ENCODE peak calls at places on chromosomes 16 and 17, in four cellular contexts. One of them, this sample, is unnamed.

GRCh38 chr16:78458588-78458987 is 359.1 kb downstream of the WWOX start:
- DNase-seq in HepG2: peak; percentile 28
- DNase-seq in neural progenitor cell: no peak
- DNase-seq in GM23248: no peak
- DNase-seq in this sample: no peak

GRCh38 chr17:16417896-16418683 is 2.7 kb downstream of the TRPV2 start:
- DNase-seq in HepG2: no peak
- DNase-seq in neural progenitor cell: no peak
- DNase-seq in GM23248: peak; percentile 70
- DNase-seq in this sample: no peak

GRCh38 chr16:77399066-77399465 is 35.8 kb downstream of the ADAMTS18 start:
- DNase-seq in HepG2: no peak
- DNase-seq in neural progenitor cell: no peak
- DNase-seq in GM23248: no peak
- DNase-seq in this sample: no peak

GRCh38 chr16:57999366-57999970 is 1.0 kb downstream of the ZNF319 start:
- DNase-seq in HepG2: peak; percentile 29
- DNase-seq in neural progenitor cell: peak; percentile 36
- DNase-seq in GM23248: peak; percentile 67
- DNase-seq in this sample: no peak

GRCh38 chr17:19705771-19706770 is 10.3 kb downstream of the SLC47A2 start:
- DNase-seq in HepG2: peak; percentile 45
- DNase-seq in neural progenitor cell: peak; percentile 70
- DNase-seq in GM23248: no peak
- DNase-seq in this sample: no peak

GRCh38 chr16:46853713-46854443 is 22.9 kb upstream of the C16orf87 start:
- DNase-seq in HepG2: peak; percentile 81
- DNase-seq in neural progenitor cell: peak; percentile 90
- DNase-seq in GM23248: peak; percentile 74
- DNase-seq in this sample: peak; percentile 50

GRCh38 chr17:10357768-10358167 is 15.0 kb downstream of the MYH13 start:
- DNase-seq in HepG2: no peak
- DNase-seq in neural progenitor cell: peak; percentile 52
- DNase-seq in GM23248: peak; percentile 7
- DNase-seq in this sample: no peak

GRCh38 chr17:4492762-4493561 is 5.7 kb upstream of the SPNS2 start:
- DNase-seq in HepG2: peak; percentile 61
- DNase-seq in neural progenitor cell: peak; percentile 90
- DNase-seq in GM23248: peak; percentile 27
- DNase-seq in this sample: no peak

GRCh38 chr17:6569391-6570302 is 13.3 kb upstream of the PITPNM3 start:
- DNase-seq in HepG2: no peak
- DNase-seq in neural progenitor cell: no peak
- DNase-seq in GM23248: no peak
- DNase-seq in this sample: no peak

GRCh38 chr16:52843386-52843785 is 209.3 kb downstream of the CHD9NB start:
- DNase-seq in HepG2: no peak
- DNase-seq in neural progenitor cell: no peak
- DNase-seq in GM23248: no peak
- DNase-seq in this sample: no peak

GRCh38 chr16:23286131-23286532 is 16.0 kb upstream of the SCNN1B start:
- DNase-seq in HepG2: no peak
- DNase-seq in neural progenitor cell: no peak
- DNase-seq in GM23248: peak; percentile 84
- DNase-seq in this sample: no peak

GRCh38 chr16:51393381-51394005 is 242.4 kb upstream of the SALL1 start:
- DNase-seq in HepG2: no peak
- DNase-seq in neural progenitor cell: no peak
- DNase-seq in GM23248: peak; percentile 69
- DNase-seq in this sample: no peak

GRCh38 chr17:20127660-20128413 is 118.7 kb downstream of the SPECC1 start:
- DNase-seq in HepG2: peak; percentile 20
- DNase-seq in neural progenitor cell: no peak
- DNase-seq in GM23248: peak; percentile 73
- DNase-seq in this sample: no peak

GRCh38 chr16:81473561-81473960 is 29.0 kb downstream of the CMIP start:
- DNase-seq in HepG2: no peak
- DNase-seq in neural progenitor cell: no peak
- DNase-seq in GM23248: peak; percentile 23
- DNase-seq in this sample: no peak
- H3K79me2 ChIP-seq in HepG2: peaks cover 98% of the 10 kb centered on the region
- H3K79me2 ChIP-seq in neural progenitor cell: peaks cover 79% of the 10 kb centered on the region
- H3K79me2 ChIP-seq in GM23248: peaks cover 92% of the 10 kb centered on the region
- H3K79me2 ChIP-seq in this sample: peaks cover 95% of the 10 kb centered on the region

GRCh38 chr16:129075-129474 is 9.4 kb downstream of the NPRL3 start:
- DNase-seq in HepG2: no peak
- DNase-seq in neural progenitor cell: no peak
- DNase-seq in GM23248: no peak
- DNase-seq in this sample: no peak
- H3K79me2 ChIP-seq in HepG2: peaks cover 7% of the 10 kb centered on the region
- H3K79me2 ChIP-seq in neural progenitor cell: peaks cover 8% of the 10 kb centered on the region
- H3K79me2 ChIP-seq in GM23248: peaks cover 60% of the 10 kb centered on the region
- H3K79me2 ChIP-seq in this sample: peaks cover 42% of the 10 kb centered on the region

DNA sequence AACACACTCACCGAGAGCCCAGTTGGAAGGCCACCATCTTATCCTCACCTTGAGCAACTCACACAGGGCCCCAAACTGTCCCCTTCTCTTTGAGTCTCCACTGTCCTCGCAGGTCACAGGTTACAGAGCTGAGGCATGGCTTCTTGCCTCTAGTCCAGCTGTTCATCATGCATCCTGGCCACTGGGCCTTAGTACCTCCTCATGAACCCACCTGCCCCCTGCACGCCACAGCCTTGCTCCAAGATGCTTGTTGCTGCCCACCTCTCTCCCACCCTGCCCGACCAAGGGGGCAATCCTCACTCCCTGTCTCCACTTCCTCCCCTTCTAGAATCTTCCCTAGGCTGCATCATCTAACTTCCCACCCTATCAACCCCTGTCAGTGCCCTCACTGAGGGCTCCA is 17.1 kb downstream of the CDH5 start:
- DNase-seq in HepG2: no peak
- DNase-seq in neural progenitor cell: no peak
- DNase-seq in GM23248: no peak
- DNase-seq in this sample: no peak
- H3K79me2 ChIP-seq in HepG2: no peaks in the 10 kb centered on the region
- H3K79me2 ChIP-seq in neural progenitor cell: no peaks in the 10 kb centered on the region
- H3K79me2 ChIP-seq in GM23248: no peaks in the 10 kb centered on the region
- H3K79me2 ChIP-seq in this sample: no peaks in the 10 kb centered on the region

DNA sequence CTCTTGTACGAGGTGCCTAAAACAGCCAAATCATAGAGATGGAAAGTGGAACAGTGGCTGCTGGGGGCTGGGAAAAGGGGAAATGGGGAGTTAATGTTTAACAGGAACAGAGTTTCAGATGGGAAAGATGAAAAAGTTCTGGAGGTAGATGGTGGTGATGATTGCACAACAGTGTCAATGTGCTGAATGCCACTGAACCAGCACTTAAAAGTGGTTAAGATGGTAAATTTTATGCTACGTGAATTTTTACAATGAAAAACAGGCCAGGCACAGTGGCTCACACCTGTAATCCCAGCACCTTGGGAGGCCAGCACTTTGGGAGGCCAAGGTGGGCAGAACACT is 130.4 kb downstream of the C16orf78 start:
- DNase-seq in HepG2: peak; percentile 44
- DNase-seq in neural progenitor cell: no peak
- DNase-seq in GM23248: no peak
- DNase-seq in this sample: no peak
- H3K79me2 ChIP-seq in HepG2: no peaks in the 10 kb centered on the region
- H3K79me2 ChIP-seq in neural progenitor cell: no peaks in the 10 kb centered on the region
- H3K79me2 ChIP-seq in GM23248: no peaks in the 10 kb centered on the region
- H3K79me2 ChIP-seq in this sample: no peaks in the 10 kb centered on the region

GRCh38 chr17:35073991-35074627 is 10.6 kb upstream of the RFFL start:
- DNase-seq in HepG2: peak; percentile 69
- DNase-seq in neural progenitor cell: no peak
- DNase-seq in GM23248: no peak
- DNase-seq in this sample: no peak
- H3K79me2 ChIP-seq in HepG2: peaks cover 83% of the 10 kb centered on the region
- H3K79me2 ChIP-seq in neural progenitor cell: no peaks in the 10 kb centered on the region
- H3K79me2 ChIP-seq in GM23248: peaks cover 49% of the 10 kb centered on the region
- H3K79me2 ChIP-seq in this sample: peaks cover 65% of the 10 kb centered on the region

DNA sequence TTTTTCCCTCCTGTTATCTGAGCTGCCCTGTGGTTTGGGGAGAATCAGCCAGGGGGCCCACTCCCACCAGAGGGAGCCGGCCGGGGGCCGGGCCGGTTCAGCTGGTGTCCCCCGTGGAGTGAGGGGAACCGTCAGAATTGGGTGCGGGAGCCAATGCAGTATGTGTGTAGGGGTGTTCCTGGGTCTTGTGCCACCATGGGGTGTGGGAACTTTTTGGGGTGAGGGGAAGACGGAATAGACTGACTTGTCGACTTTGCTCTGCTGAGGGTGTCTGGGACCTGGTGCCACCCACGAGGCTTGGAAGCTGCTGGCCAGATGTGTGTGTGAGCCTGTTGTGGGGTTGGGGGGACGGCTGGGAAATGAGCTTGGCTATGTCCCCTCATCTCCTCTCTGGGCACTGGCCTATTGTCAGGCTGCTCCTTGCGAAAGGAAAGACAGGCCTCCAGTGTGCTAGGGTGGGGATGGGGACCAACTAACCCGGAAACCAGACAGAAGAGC is 9.9 kb downstream of the RARA start:
- DNase-seq in HepG2: no peak
- DNase-seq in neural progenitor cell: no peak
- DNase-seq in GM23248: peak; percentile 53
- DNase-seq in this sample: no peak
- H3K79me2 ChIP-seq in HepG2: peaks cover 31% of the 10 kb centered on the region
- H3K79me2 ChIP-seq in neural progenitor cell: peaks cover 21% of the 10 kb centered on the region
- H3K79me2 ChIP-seq in GM23248: peaks cover 58% of the 10 kb centered on the region
- H3K79me2 ChIP-seq in this sample: peaks cover 58% of the 10 kb centered on the region

GRCh38 chr17:66464921-66465320 is 162.5 kb downstream of the PRKCA start:
- DNase-seq in HepG2: no peak
- DNase-seq in neural progenitor cell: no peak
- DNase-seq in GM23248: no peak
- DNase-seq in this sample: no peak
- H3K79me2 ChIP-seq in HepG2: peaks cover 30% of the 10 kb centered on the region
- H3K79me2 ChIP-seq in neural progenitor cell: no peaks in the 10 kb centered on the region
- H3K79me2 ChIP-seq in GM23248: peaks cover 69% of the 10 kb centered on the region
- H3K79me2 ChIP-seq in this sample: no peaks in the 10 kb centered on the region

This sample was measured in HCT116.